ENCODE peak calls at places on chromosomes 4 and X, in seven cellular contexts. One of them, this sample, is unnamed.

GRCh38 chr4:149343614-149344013 is 472.0 kb downstream of the IQCM start:
- DNase-seq in fibroblast of lung: no peak
- DNase-seq in dorsolateral prefrontal cortex: no peak
- DNase-seq in HCT116: no peak
- DNase-seq in OCI-LY7: no peak
- DNase-seq in body of pancreas: no peak
- DNase-seq in breast epithelium: no peak
- DNase-seq in this sample: no peak

GRCh38 chr4:26522478-26522877 is 32.2 kb upstream of the CCKAR start:
- DNase-seq in fibroblast of lung: no peak
- DNase-seq in dorsolateral prefrontal cortex: no peak
- DNase-seq in HCT116: no peak
- DNase-seq in OCI-LY7: no peak
- DNase-seq in body of pancreas: no peak
- DNase-seq in breast epithelium: no peak
- DNase-seq in this sample: peak

GRCh38 chrX:41922694-41923171 is 621 bp downstream of the CASK start:
- DNase-seq in fibroblast of lung: peak
- DNase-seq in dorsolateral prefrontal cortex: peak
- DNase-seq in HCT116: no peak
- DNase-seq in OCI-LY7: peak
- DNase-seq in body of pancreas: peak
- DNase-seq in breast epithelium: no peak
- DNase-seq in this sample: peak

GRCh38 chrX:110442631-110443030 is 84.0 kb downstream of the RTL9 start:
- DNase-seq in fibroblast of lung: peak
- DNase-seq in dorsolateral prefrontal cortex: no peak
- DNase-seq in HCT116: no peak
- DNase-seq in OCI-LY7: peak
- DNase-seq in body of pancreas: peak
- DNase-seq in breast epithelium: no peak
- DNase-seq in this sample: peak

GRCh38 chr4:157887316-157887715 is 285.5 kb downstream of the GASK1B start:
- DNase-seq in fibroblast of lung: no peak
- DNase-seq in dorsolateral prefrontal cortex: no peak
- DNase-seq in HCT116: no peak
- DNase-seq in OCI-LY7: no peak
- DNase-seq in body of pancreas: no peak
- DNase-seq in breast epithelium: no peak
- DNase-seq in this sample: no peak

GRCh38 chr4:127139788-127140286 is 492.9 kb upstream of the INTU start:
- DNase-seq in fibroblast of lung: no peak
- DNase-seq in dorsolateral prefrontal cortex: no peak
- DNase-seq in HCT116: no peak
- DNase-seq in OCI-LY7: no peak
- DNase-seq in body of pancreas: no peak
- DNase-seq in breast epithelium: no peak
- DNase-seq in this sample: no peak

GRCh38 chr4:107035711-107036601 is at the start of gene DKK2:
- DNase-seq in fibroblast of lung: no peak
- DNase-seq in dorsolateral prefrontal cortex: peak
- DNase-seq in HCT116: no peak
- DNase-seq in OCI-LY7: no peak
- DNase-seq in body of pancreas: no peak
- DNase-seq in breast epithelium: peak
- DNase-seq in this sample: no peak

GRCh38 chr4:169791527-169792156 is 33.9 kb upstream of the HPF1 start:
- DNase-seq in fibroblast of lung: peak
- DNase-seq in dorsolateral prefrontal cortex: peak
- DNase-seq in HCT116: peak
- DNase-seq in OCI-LY7: no peak
- DNase-seq in body of pancreas: peak
- DNase-seq in breast epithelium: no peak
- DNase-seq in this sample: peak

GRCh38 chr4:146072381-146072780 is 103.1 kb upstream of the LSM6 start:
- DNase-seq in fibroblast of lung: peak
- DNase-seq in dorsolateral prefrontal cortex: no peak
- DNase-seq in HCT116: no peak
- DNase-seq in OCI-LY7: no peak
- DNase-seq in body of pancreas: no peak
- DNase-seq in breast epithelium: no peak
- DNase-seq in this sample: peak

DNA sequence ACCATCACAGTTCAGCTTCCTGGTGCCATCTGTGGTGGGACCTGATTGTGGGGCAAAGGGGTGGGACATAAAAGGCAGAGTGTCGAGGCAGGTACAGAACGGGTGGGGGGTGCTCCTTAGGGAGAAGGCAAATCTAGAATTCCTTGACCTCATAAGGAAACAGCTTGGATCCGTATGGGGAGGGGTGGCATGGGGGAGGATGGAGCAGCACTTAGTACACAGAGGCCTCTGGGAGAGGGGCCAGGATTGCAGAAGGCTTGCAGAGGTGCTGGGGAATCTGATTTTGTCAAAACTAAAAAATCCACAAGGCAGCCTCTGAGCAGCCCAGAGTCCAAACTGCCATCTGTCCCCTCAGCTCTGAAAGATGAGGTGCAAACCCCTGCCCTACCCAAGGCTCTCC is 2.3 kb upstream of the EMD start:
- DNase-seq in fibroblast of lung: peak
- DNase-seq in dorsolateral prefrontal cortex: no peak
- DNase-seq in HCT116: no peak
- DNase-seq in OCI-LY7: no peak
- DNase-seq in body of pancreas: no peak
- DNase-seq in breast epithelium: no peak
- DNase-seq in this sample: no peak
- H3K27ac ChIP-seq in fibroblast of lung: no peak
- H3K27ac ChIP-seq in dorsolateral prefrontal cortex: peak
- H3K27ac ChIP-seq in HCT116: peak
- H3K27ac ChIP-seq in OCI-LY7: no peak
- H3K27ac ChIP-seq in body of pancreas: no peak
- H3K27ac ChIP-seq in breast epithelium: peak
- H3K27ac ChIP-seq in this sample: no peak

GRCh38 chr4:176561368-176561767 is 231.4 kb downstream of the VEGFC start:
- DNase-seq in fibroblast of lung: no peak
- DNase-seq in dorsolateral prefrontal cortex: no peak
- DNase-seq in HCT116: no peak
- DNase-seq in OCI-LY7: no peak
- DNase-seq in body of pancreas: no peak
- DNase-seq in breast epithelium: no peak
- DNase-seq in this sample: no peak
- TF ChIP-seq CTCF in fibroblast of lung: no peak
- TF ChIP-seq CTCF in dorsolateral prefrontal cortex: no peak
- TF ChIP-seq CTCF in HCT116: no peak
- TF ChIP-seq CTCF in OCI-LY7: no peak
- TF ChIP-seq CTCF in body of pancreas: no peak
- TF ChIP-seq CTCF in breast epithelium: no peak
- TF ChIP-seq CTCF in this sample: no peak

GRCh38 chr4:100644150-100644549 is 126.3 kb upstream of the EMCN start:
- DNase-seq in fibroblast of lung: no peak
- DNase-seq in dorsolateral prefrontal cortex: no peak
- DNase-seq in HCT116: no peak
- DNase-seq in OCI-LY7: no peak
- DNase-seq in body of pancreas: no peak
- DNase-seq in breast epithelium: no peak
- DNase-seq in this sample: no peak
- H3K27ac ChIP-seq in fibroblast of lung: no peak
- H3K27ac ChIP-seq in dorsolateral prefrontal cortex: no peak
- H3K27ac ChIP-seq in HCT116: no peak
- H3K27ac ChIP-seq in OCI-LY7: no peak
- H3K27ac ChIP-seq in body of pancreas: no peak
- H3K27ac ChIP-seq in breast epithelium: no peak
- H3K27ac ChIP-seq in this sample: no peak

GRCh38 chr4:53676402-53676871 is 85.2 kb upstream of the LNX1 start:
- DNase-seq in fibroblast of lung: peak
- DNase-seq in dorsolateral prefrontal cortex: no peak
- DNase-seq in HCT116: no peak
- DNase-seq in OCI-LY7: no peak
- DNase-seq in body of pancreas: peak
- DNase-seq in breast epithelium: no peak
- DNase-seq in this sample: peak

GRCh38 chr4:53672873-53673272 is 81.6 kb upstream of the LNX1 start:
- DNase-seq in fibroblast of lung: no peak
- DNase-seq in dorsolateral prefrontal cortex: no peak
- DNase-seq in HCT116: no peak
- DNase-seq in OCI-LY7: no peak
- DNase-seq in body of pancreas: no peak
- DNase-seq in breast epithelium: no peak
- DNase-seq in this sample: no peak

GRCh38 chr4:53671757-53672156 is 80.5 kb upstream of the LNX1 start:
- DNase-seq in fibroblast of lung: no peak
- DNase-seq in dorsolateral prefrontal cortex: no peak
- DNase-seq in HCT116: no peak
- DNase-seq in OCI-LY7: no peak
- DNase-seq in body of pancreas: peak
- DNase-seq in breast epithelium: no peak
- DNase-seq in this sample: no peak

GRCh38 chr4:53680168-53680567 is 88.9 kb upstream of the LNX1 start:
- DNase-seq in fibroblast of lung: no peak
- DNase-seq in dorsolateral prefrontal cortex: no peak
- DNase-seq in HCT116: no peak
- DNase-seq in OCI-LY7: no peak
- DNase-seq in body of pancreas: no peak
- DNase-seq in breast epithelium: no peak
- DNase-seq in this sample: no peak

DNA sequence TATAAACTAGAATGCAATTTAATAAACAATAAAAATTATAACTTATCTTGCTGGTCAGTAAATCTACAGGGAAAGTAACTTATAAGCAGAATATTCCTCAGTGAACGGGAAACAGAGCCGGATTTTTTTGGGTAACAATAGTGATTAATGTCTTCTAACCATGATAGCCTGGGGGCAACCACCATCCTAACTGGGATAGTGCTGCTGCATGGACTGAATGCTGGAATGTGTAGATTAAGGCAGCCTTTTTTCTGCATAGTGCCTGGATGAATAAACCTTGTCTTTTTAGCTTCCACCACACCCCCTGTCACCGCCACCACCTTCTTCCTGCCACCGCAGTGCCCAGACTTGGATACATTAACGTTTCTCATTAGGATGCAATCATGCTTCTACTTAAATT is 83.6 kb upstream of the LNX1 start:
- DNase-seq in fibroblast of lung: no peak
- DNase-seq in dorsolateral prefrontal cortex: no peak
- DNase-seq in HCT116: no peak
- DNase-seq in OCI-LY7: no peak
- DNase-seq in body of pancreas: no peak
- DNase-seq in breast epithelium: no peak
- DNase-seq in this sample: no peak
- TF ChIP-seq CTCF in fibroblast of lung: no peak
- TF ChIP-seq CTCF in dorsolateral prefrontal cortex: no peak
- TF ChIP-seq CTCF in HCT116: no peak
- TF ChIP-seq CTCF in OCI-LY7: no peak
- TF ChIP-seq CTCF in body of pancreas: no peak
- TF ChIP-seq CTCF in breast epithelium: no peak
- TF ChIP-seq CTCF in this sample: no peak

GRCh38 chrX:40154853-40155616 is 57.3 kb upstream of the BCOR start:
- DNase-seq in fibroblast of lung: peak
- DNase-seq in dorsolateral prefrontal cortex: no peak
- DNase-seq in HCT116: no peak
- DNase-seq in OCI-LY7: peak
- DNase-seq in body of pancreas: peak
- DNase-seq in breast epithelium: no peak
- DNase-seq in this sample: no peak
- H3K27ac ChIP-seq in fibroblast of lung: no peak
- H3K27ac ChIP-seq in dorsolateral prefrontal cortex: peak
- H3K27ac ChIP-seq in HCT116: peak
- H3K27ac ChIP-seq in OCI-LY7: peak
- H3K27ac ChIP-seq in body of pancreas: peak
- H3K27ac ChIP-seq in breast epithelium: peak
- H3K27ac ChIP-seq in this sample: no peak

GRCh38 chr4:118351851-118352827 is 664 bp downstream of the PRSS12 start:
- DNase-seq in fibroblast of lung: peak
- DNase-seq in dorsolateral prefrontal cortex: no peak
- DNase-seq in HCT116: peak
- DNase-seq in OCI-LY7: no peak
- DNase-seq in body of pancreas: peak
- DNase-seq in breast epithelium: peak
- DNase-seq in this sample: peak

GRCh38 chr4:118350961-118351360 is 1.8 kb downstream of the PRSS12 start:
- DNase-seq in fibroblast of lung: no peak
- DNase-seq in dorsolateral prefrontal cortex: no peak
- DNase-seq in HCT116: no peak
- DNase-seq in OCI-LY7: no peak
- DNase-seq in body of pancreas: no peak
- DNase-seq in breast epithelium: no peak
- DNase-seq in this sample: no peak

GRCh38 chr4:118353452-118353851 is 649 bp upstream of the PRSS12 start:
- DNase-seq in fibroblast of lung: no peak
- DNase-seq in dorsolateral prefrontal cortex: no peak
- DNase-seq in HCT116: no peak
- DNase-seq in OCI-LY7: no peak
- DNase-seq in body of pancreas: no peak
- DNase-seq in breast epithelium: no peak
- DNase-seq in this sample: no peak

GRCh38 chr4:118354913-118355312 is 2.1 kb upstream of the PRSS12 start:
- DNase-seq in fibroblast of lung: no peak
- DNase-seq in dorsolateral prefrontal cortex: no peak
- DNase-seq in HCT116: no peak
- DNase-seq in OCI-LY7: no peak
- DNase-seq in body of pancreas: no peak
- DNase-seq in breast epithelium: no peak
- DNase-seq in this sample: no peak

DNA sequence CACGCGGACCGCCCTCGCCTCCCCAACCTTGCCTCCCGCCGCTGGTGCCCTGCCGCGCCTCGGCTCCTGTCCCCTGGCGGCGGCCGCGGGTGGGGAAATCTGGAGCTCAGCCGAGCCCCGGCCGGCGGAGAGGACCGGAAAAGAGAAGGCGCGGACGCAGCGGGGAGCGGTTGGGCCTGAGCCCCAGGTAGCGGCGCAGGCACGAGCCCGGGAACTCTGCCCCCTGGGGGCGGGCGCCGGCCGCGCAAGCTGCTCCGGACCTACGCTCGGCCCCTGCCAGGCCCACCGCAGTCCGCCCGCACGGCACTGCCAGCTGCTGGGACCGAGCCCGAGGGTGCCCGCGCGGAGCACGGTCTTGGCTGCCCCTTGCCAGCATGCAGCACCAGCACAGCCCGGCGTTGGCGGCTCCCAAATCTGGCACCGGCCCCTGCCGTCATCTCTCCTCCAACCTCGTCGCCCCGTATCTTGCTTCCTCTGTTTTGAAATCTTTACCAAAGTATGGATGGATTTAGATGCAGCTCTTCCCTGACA is at the start of gene PRSS12:
- DNase-seq in fibroblast of lung: peak
- DNase-seq in dorsolateral prefrontal cortex: peak
- DNase-seq in HCT116: peak
- DNase-seq in OCI-LY7: no peak
- DNase-seq in body of pancreas: peak
- DNase-seq in breast epithelium: peak
- DNase-seq in this sample: peak
- TF ChIP-seq CTCF in fibroblast of lung: peak
- TF ChIP-seq CTCF in dorsolateral prefrontal cortex: peak
- TF ChIP-seq CTCF in HCT116: peak
- TF ChIP-seq CTCF in OCI-LY7: peak
- TF ChIP-seq CTCF in body of pancreas: peak
- TF ChIP-seq CTCF in breast epithelium: no peak
- TF ChIP-seq CTCF in this sample: peak